ENCODE peak calls at places on chromosomes 16 and 17, in ten cellular contexts. W, Z, S, I, U, L, X, K, P and M are unnamed samples.

GRCh38 chr17:324151-324571 is 28.4 kb downstream of the RPH3AL start:
- DNase-seq in W (peak; percentile 61), Z (no peak), S (peak; percentile 56), I (no peak), U (peak; percentile 80), L (no peak), X (no peak), K (no peak), P (no peak), M (peak; percentile 63)

GRCh38 chr17:13539421-13539820 is 62.3 kb downstream of the HS3ST3A1 start:
- DNase-seq in W (no peak), Z (no peak), S (no peak), I (no peak), U (no peak), L (no peak), X (no peak), K (no peak), P (no peak), M (no peak)

GRCh38 chr17:66549731-66550207 is 247.4 kb downstream of the PRKCA start:
- DNase-seq in W (no peak), Z (no peak), S (no peak), I (no peak), U (no peak), L (no peak), X (peak; percentile 44), K (no peak), P (no peak), M (no peak)

GRCh38 chr16:51327001-51327400 is 175.9 kb upstream of the SALL1 start:
- DNase-seq in W (no peak), Z (no peak), S (no peak), I (no peak), U (no peak), L (no peak), X (no peak), K (no peak), P (no peak), M (no peak)

GRCh38 chr17:50906443-50906842 is 40.3 kb upstream of the TOB1 start:
- DNase-seq in W (no peak), Z (no peak), S (no peak), I (no peak), U (no peak), L (no peak), X (no peak), K (no peak), P (no peak), M (no peak)

GRCh38 chr16:83335076-83335475 is 472.7 kb upstream of the HSBP1 start:
- DNase-seq in W (no peak), Z (no peak), S (no peak), I (no peak), U (no peak), L (no peak), X (no peak), K (no peak), P (no peak), M (no peak)

GRCh38 chr16:69703638-69704037 is 22.7 kb downstream of the NQO1 start:
- DNase-seq in W (no peak), Z (no peak), S (no peak), I (no peak), U (no peak), L (no peak), X (no peak), K (no peak), P (no peak), M (no peak)

GRCh38 chr16:56460101-56460500 is 8.7 kb downstream of the OGFOD1 start:
- DNase-seq in W (no peak), Z (no peak), S (no peak), I (no peak), U (no peak), L (no peak), X (no peak), K (no peak), P (no peak), M (no peak)

GRCh38 chr17:75271955-75272847 is 1.2 kb upstream of the MIF4GD start:
- DNase-seq in W (peak; percentile 86), Z (no peak), S (peak; percentile 76), I (no peak), U (no peak), L (no peak), X (no peak), K (no peak), P (no peak), M (no peak)

GRCh38 chr17:72922223-72922622 is 170.3 kb downstream of the SLC39A11 start:
- DNase-seq in W (no peak), Z (no peak), S (no peak), I (no peak), U (no peak), L (no peak), X (no peak), K (no peak), P (no peak), M (no peak)

GRCh38 chr16:69520800-69521602 is 44.8 kb upstream of the NFAT5 start:
- DNase-seq in W (no peak), Z (no peak), S (no peak), I (no peak), U (no peak), L (no peak), X (no peak), K (no peak), P (no peak), M (no peak)

DNA sequence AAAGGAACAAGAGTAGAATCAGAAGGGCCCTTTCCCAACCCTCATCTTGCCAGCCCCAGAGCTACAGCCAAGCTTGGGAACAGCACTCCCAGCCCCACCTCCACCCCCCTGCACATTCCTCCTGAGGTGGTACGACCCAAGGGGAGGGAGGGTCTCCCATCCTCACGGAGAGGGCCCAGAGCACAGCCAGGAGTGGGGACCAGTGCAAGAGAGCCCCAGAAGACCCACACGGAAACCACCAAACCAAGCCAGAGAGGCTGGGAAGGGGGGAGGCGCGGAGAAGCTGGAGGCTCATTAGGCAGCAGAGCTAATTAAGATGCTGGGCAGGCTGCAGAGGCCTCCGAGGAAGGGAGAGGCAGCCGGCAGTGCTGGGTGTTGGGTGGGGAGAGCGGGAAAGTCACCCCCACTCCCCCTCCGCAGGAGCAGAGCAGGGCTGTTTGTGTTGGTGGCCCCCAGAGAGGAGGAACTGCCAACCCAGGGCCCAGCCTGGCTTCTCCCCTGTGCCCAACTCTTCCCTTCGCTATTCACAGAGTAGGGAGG is 2.4 kb downstream of the CACNB1 start:
- DNase-seq in W (no peak), Z (no peak), S (no peak), I (no peak), U (no peak), L (no peak), X (no peak), K (no peak), P (no peak), M (no peak)
- H3K27ac ChIP-seq in W (peak overlapping the region; percentile 30), Z (no peak overlapping the region), S (no peak overlapping the region), I (peak overlapping the region; percentile 96), U (peak overlapping the region; percentile 43), L (no peak overlapping the region), X (no peak overlapping the region), K (peak overlapping the region; percentile 97), P (no peak overlapping the region), M (peak overlapping the region; percentile 75)

DNA sequence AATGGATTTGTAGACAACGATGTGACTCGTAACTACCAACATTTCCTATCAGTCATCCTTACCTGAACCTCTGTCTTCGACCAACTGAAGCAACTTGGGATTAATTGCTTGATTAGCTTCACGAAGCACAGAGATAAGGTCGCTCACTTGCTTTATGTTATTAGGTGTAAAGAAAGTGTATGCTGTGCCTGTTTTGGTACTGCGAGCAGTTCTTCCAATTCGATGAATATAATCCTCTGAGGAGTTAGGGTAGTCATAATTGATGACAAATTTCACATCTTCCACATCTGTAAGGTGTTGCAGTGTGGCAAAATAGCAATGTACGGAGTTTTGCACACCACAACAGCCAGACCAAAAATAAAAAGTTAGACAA is 3.6 kb upstream of the POLG2 start:
- DNase-seq in W (no peak), Z (no peak), S (no peak), I (no peak), U (no peak), L (no peak), X (no peak), K (no peak), P (no peak), M (no peak)
- H3K4me1 ChIP-seq in W (peaks cover 71% of the 10 kb centered on the region), Z (peaks cover 12% of the 10 kb centered on the region), S (peaks cover 52% of the 10 kb centered on the region), I (peaks cover 67% of the 10 kb centered on the region), U (peaks cover 34% of the 10 kb centered on the region), L (peaks cover 51% of the 10 kb centered on the region), X (peaks cover 18% of the 10 kb centered on the region), K (peaks cover 87% of the 10 kb centered on the region), P (peaks cover 38% of the 10 kb centered on the region), M (peaks cover 64% of the 10 kb centered on the region)

GRCh38 chr16:81457326-81458133 is 12.9 kb downstream of the CMIP start:
- DNase-seq in W (no peak), Z (peak; percentile 81), S (no peak), I (peak; percentile 95), U (peak; percentile 77), L (no peak), X (peak; percentile 16), K (no peak), P (no peak), M (no peak)
- H3K27ac ChIP-seq in W (no peak overlapping the region), Z (peak overlapping the region; percentile 79), S (no peak overlapping the region), I (peak overlapping the region; percentile 99), U (peak overlapping the region; percentile 69), L (no peak overlapping the region), X (peak overlapping the region; percentile 17), K (peak overlapping the region; percentile 66), P (no peak overlapping the region), M (no peak overlapping the region)

DNA sequence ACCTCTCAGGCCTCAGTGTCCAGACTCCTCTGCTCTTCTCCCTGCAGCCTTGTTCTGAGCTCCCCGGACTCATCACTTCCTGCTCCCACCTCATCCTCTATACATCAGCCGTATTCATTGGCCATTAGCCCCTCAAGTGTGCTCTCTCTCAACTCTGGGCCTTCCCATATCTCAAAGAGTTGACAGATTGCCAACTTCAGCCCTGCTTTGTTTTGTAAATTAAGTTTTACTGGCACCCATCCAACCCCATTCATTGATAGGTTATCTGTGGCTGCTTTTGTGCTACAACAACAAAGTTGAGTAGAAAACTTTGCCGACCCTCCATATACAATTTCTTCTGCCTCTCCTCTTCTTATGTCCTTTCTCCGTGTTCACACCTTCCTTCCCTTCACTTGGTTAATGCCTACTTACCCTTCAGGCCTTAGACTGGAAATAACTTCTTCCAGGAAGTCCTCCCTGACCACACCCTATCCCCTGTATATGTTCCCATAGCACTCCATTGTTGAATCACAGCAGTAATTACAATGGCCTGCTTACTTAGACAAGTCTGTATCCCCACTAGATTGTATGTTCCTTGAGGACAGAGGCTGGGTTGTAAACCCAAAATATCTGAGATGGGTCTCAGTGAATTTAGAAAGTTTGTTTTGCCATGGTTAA is 63.3 kb upstream of the TANC2 start:
- DNase-seq in W (no peak), Z (no peak), S (no peak), I (no peak), U (no peak), L (no peak), X (no peak), K (no peak), P (no peak), M (no peak)
- H3K4me1 ChIP-seq in W (no peaks in the 10 kb centered on the region), Z (no peaks in the 10 kb centered on the region), S (no peaks in the 10 kb centered on the region), I (peaks cover 7% of the 10 kb centered on the region), U (no peaks in the 10 kb centered on the region), L (no peaks in the 10 kb centered on the region), X (no peaks in the 10 kb centered on the region), K (peaks cover 8% of the 10 kb centered on the region), P (no peaks in the 10 kb centered on the region), M (no peaks in the 10 kb centered on the region)